ENCODE peak calls at places on chromosomes 5 and 9, in seven cellular contexts. G is effector memory CD8-positive, alpha-beta T cell; A is activated CD4-positive, CD25-positive, alpha-beta regulatory T cell treated with anti-CD3 and anti-CD28 coated beads, Interleukin-2, amount 50 U/mL, for 24 hours; Y is mucosa of descending colon; V is heart left ventricle; U is left lung; H is activated CD8-positive, alpha-beta T cell treated with anti-CD3 and anti-CD28 coated beads for 36 hours. F is an unnamed sample.

GRCh38 chr5:134153657-134154056 is 23.1 kb downstream of the SKP1 start:
- ATAC-seq in A (peak; percentile 35), G (no peak), V (no peak), H (no peak), U (no peak), Y (no peak), F (peak; percentile 60)

GRCh38 chr9:134683714-134684374 is 42.2 kb downstream of the COL5A1 start:
- ATAC-seq in H (no peak), Y (no peak), G (no peak), U (no peak), V (no peak), A (no peak), F (no peak)

GRCh38 chr9:12812710-12813109 is 37.9 kb downstream of the LURAP1L start:
- ATAC-seq in G (no peak), V (no peak), U (no peak), A (no peak), H (no peak), Y (no peak), F (no peak)

GRCh38 chr5:114305402-114306207 is 56.3 kb upstream of the KCNN2 start:
- ATAC-seq in H (no peak), G (no peak), A (no peak), V (peak; percentile 28), Y (no peak), U (no peak), F (no peak)

GRCh38 chr9:137226338-137227056 is 805 bp upstream of the RNF224 start:
- ATAC-seq in H (no peak), Y (peak; percentile 0), G (no peak), A (no peak), V (no peak), U (no peak), F (no peak)

GRCh38 chr5:31382051-31382878 is 149.6 kb downstream of the DROSHA start:
- ATAC-seq in V (no peak), H (no peak), Y (no peak), G (no peak), U (no peak), A (no peak), F (no peak)

GRCh38 chr5:73901455-73901854 is 275.5 kb downstream of the ARHGEF28 start:
- ATAC-seq in V (no peak), U (no peak), G (no peak), A (no peak), Y (peak; percentile 45), H (no peak), F (no peak)

GRCh38 chr5:33195431-33196128 is 245.2 kb upstream of the TARS1 start:
- ATAC-seq in V (no peak), Y (no peak), U (no peak), G (no peak), H (no peak), A (no peak), F (no peak)

GRCh38 chr9:129900263-129901041 is 65.2 kb downstream of the USP20 start:
- ATAC-seq in G (no peak), U (no peak), H (peak; percentile 29), Y (peak; percentile 56), V (no peak), A (peak; percentile 37), F (peak; percentile 64)

GRCh38 chr5:36724429-36725332 is 118.3 kb downstream of the SLC1A3 start:
- ATAC-seq in U (peak; percentile 83), A (peak; percentile 58), H (peak; percentile 79), Y (peak; percentile 90), G (peak; percentile 76), V (peak; percentile 80), F (peak; percentile 80)

GRCh38 chr5:80985600-80986228 is 25.6 kb downstream of the RASGRF2 start:
- ATAC-seq in Y (no peak), H (no peak), A (no peak), V (peak; percentile 87), G (no peak), U (peak; percentile 45), F (peak; percentile 13)

GRCh38 chr9:33787839-33788238 is 7.5 kb upstream of the PRSS3 start:
- ATAC-seq in V (peak; percentile 96), H (no peak), Y (peak; percentile 31), U (peak; percentile 77), G (no peak), A (no peak), F (no peak)

GRCh38 chr9:12785251-12785880 is 10.5 kb downstream of the LURAP1L start:
- ATAC-seq in Y (peak; percentile 78), V (no peak), H (no peak), G (no peak), U (peak; percentile 85), A (no peak), F (no peak)

GRCh38 chr5:115594343-115595047 is 7.8 kb downstream of the TICAM2 start:
- ATAC-seq in U (no peak), Y (no peak), V (no peak), A (no peak), H (no peak), G (no peak), F (no peak)

GRCh38 chr5:127886141-127886540 is 182.9 kb downstream of the CCDC192 start:
- ATAC-seq in A (no peak), V (no peak), H (no peak), U (no peak), Y (peak; percentile 70), G (no peak), F (no peak)

GRCh38 chr9:92711844-92712243 is 41.9 kb upstream of the IPPK start:
- ATAC-seq in H (peak; percentile 46), G (peak; percentile 54), U (no peak), V (no peak), Y (peak; percentile 18), A (peak; percentile 76), F (peak; percentile 85)

GRCh38 chr5:55429707-55430253 is 105.0 kb downstream of the PLPP1 start:
- ATAC-seq in H (no peak), U (no peak), V (peak; percentile 19), A (no peak), G (no peak), Y (peak; percentile 97), F (no peak)

GRCh38 chr5:26482817-26483375 is 555.5 kb downstream of the CDH9 start:
- ATAC-seq in Y (no peak), G (no peak), H (no peak), V (peak; percentile 53), A (no peak), U (peak; percentile 91), F (no peak)

GRCh38 chr5:69491027-69491426 is 1.6 kb upstream of the OCLN start:
- ATAC-seq in V (no peak), U (no peak), A (no peak), G (no peak), Y (no peak), H (no peak), F (no peak)

GRCh38 chr5:126919566-126919965 is 110.8 kb downstream of the MARCHF3 start:
- ATAC-seq in H (no peak), U (no peak), G (no peak), Y (no peak), V (peak; percentile 38), A (no peak), F (no peak)

GRCh38 chr9:5835808-5836207 is 2.9 kb upstream of the ERMP1 start:
- ATAC-seq in H (no peak), U (no peak), V (no peak), Y (no peak), G (no peak), A (no peak), F (no peak)

GRCh38 chr5:148615644-148616283 is 38.6 kb downstream of the HTR4 start:
- ATAC-seq in U (no peak), H (no peak), Y (no peak), G (no peak), A (no peak), V (no peak), F (no peak)

GRCh38 chr9:78235296-78235770 is 542 bp upstream of the CEP78 start:
- ATAC-seq in U (peak; percentile 36), A (no peak), Y (peak; percentile 1), V (peak; percentile 29), H (no peak), G (no peak), F (no peak)

GRCh38 chr9:114883709-114884108 is 46.7 kb downstream of the TNFSF8 start:
- ATAC-seq in G (no peak), U (no peak), Y (peak; percentile 28), H (peak; percentile 24), V (no peak), A (no peak), F (peak; percentile 60)

GRCh38 chr5:126016256-126016655 is 407.0 kb upstream of the GRAMD2B start:
- ATAC-seq in Y (no peak), U (no peak), V (peak; percentile 74), A (no peak), H (no peak), G (no peak), F (no peak)

GRCh38 chr9:71685394-71685793 is 82.9 kb downstream of the CEMIP2 start:
- ATAC-seq in G (peak; percentile 99), A (peak; percentile 60), V (peak; percentile 28), H (peak; percentile 92), Y (peak; percentile 81), U (no peak), F (peak; percentile 83)

GRCh38 chr9:38047301-38048251 is 21.5 kb downstream of the SHB start:
- ATAC-seq in A (no peak), Y (peak; percentile 88), V (peak; percentile 91), G (no peak), H (no peak), U (peak; percentile 73), F (peak; percentile 58)

GRCh38 chr9:130536594-130537215 is 42.7 kb upstream of the FUBP3 start:
- ATAC-seq in G (no peak), Y (no peak), U (no peak), V (no peak), H (no peak), A (no peak), F (no peak)

GRCh38 chr9:78133751-78134150 is 102.1 kb upstream of the CEP78 start:
- ATAC-seq in G (no peak), V (no peak), Y (no peak), H (peak; percentile 83), A (no peak), U (no peak), F (peak; percentile 82)

GRCh38 chr5:84635235-84636055 is 250.8 kb upstream of the EDIL3 start:
- ATAC-seq in Y (no peak), H (no peak), U (no peak), G (no peak), A (no peak), V (no peak), F (no peak)

GRCh38 chr5:96350678-96351077 is 82.4 kb downstream of the PCSK1 start:
- ATAC-seq in H (no peak), G (no peak), A (no peak), U (no peak), Y (no peak), V (no peak), F (no peak)

GRCh38 chr9:86424246-86424891 is 70.2 kb upstream of the TUT7 start:
- ATAC-seq in G (no peak), A (no peak), Y (no peak), V (peak; percentile 62), H (no peak), U (peak; percentile 24), F (no peak)

GRCh38 chr9:135504262-135505229 is 4.1 kb downstream of the MRPS2 start:
- ATAC-seq in U (no peak), Y (no peak), H (peak; percentile 26), V (peak; percentile 25), A (no peak), G (no peak), F (peak; percentile 18)

GRCh38 chr5:119301210-119301609 is 54.6 kb upstream of the TNFAIP8 start:
- ATAC-seq in U (no peak), Y (no peak), G (no peak), H (no peak), V (no peak), A (no peak), F (no peak)

GRCh38 chr9:113600477-113600851 is 136.9 kb downstream of the RGS3 start:
- ATAC-seq in H (no peak), A (no peak), Y (no peak), V (peak; percentile 13), G (no peak), U (no peak), F (no peak)